ENCODE peak calls at places on chromosome 5, in four cellular contexts. One of them, this sample, is unnamed.

GRCh38 chr5:56148453-56148971 is 84.6 kb downstream of the ANKRD55 start:
- DNase-seq in CD8-positive, alpha-beta memory T cell: no peak
- DNase-seq in kidney epithelial cell: no peak
- DNase-seq in Peyer's patch: peak; percentile 65
- DNase-seq in this sample: no peak

GRCh38 chr5:72228957-72229356 is 91.1 kb downstream of the MRPS27 start:
- DNase-seq in CD8-positive, alpha-beta memory T cell: no peak
- DNase-seq in kidney epithelial cell: no peak
- DNase-seq in Peyer's patch: no peak
- DNase-seq in this sample: no peak

GRCh38 chr5:180294401-180294800 is 2.5 kb upstream of the MAPK9 start:
- DNase-seq in CD8-positive, alpha-beta memory T cell: no peak
- DNase-seq in kidney epithelial cell: no peak
- DNase-seq in Peyer's patch: no peak
- DNase-seq in this sample: no peak

GRCh38 chr5:83523926-83524325 is 52.4 kb downstream of the VCAN start:
- DNase-seq in CD8-positive, alpha-beta memory T cell: no peak
- DNase-seq in kidney epithelial cell: no peak
- DNase-seq in Peyer's patch: no peak
- DNase-seq in this sample: no peak

GRCh38 chr5:82413302-82414042 is 135.3 kb upstream of the RPS23 start:
- DNase-seq in CD8-positive, alpha-beta memory T cell: no peak
- DNase-seq in kidney epithelial cell: no peak
- DNase-seq in Peyer's patch: no peak
- DNase-seq in this sample: no peak

GRCh38 chr5:137078171-137078665 is 420.9 kb downstream of the SPOCK1 start:
- DNase-seq in CD8-positive, alpha-beta memory T cell: no peak
- DNase-seq in kidney epithelial cell: peak; percentile 68
- DNase-seq in Peyer's patch: no peak
- DNase-seq in this sample: no peak

GRCh38 chr5:110925398-110925797 is 146.1 kb upstream of the TSLP start:
- DNase-seq in CD8-positive, alpha-beta memory T cell: no peak
- DNase-seq in kidney epithelial cell: no peak
- DNase-seq in Peyer's patch: no peak
- DNase-seq in this sample: no peak

GRCh38 chr5:61055434-61056006 is 106.7 kb downstream of the SMIM15 start:
- DNase-seq in CD8-positive, alpha-beta memory T cell: no peak
- DNase-seq in kidney epithelial cell: peak; percentile 25
- DNase-seq in Peyer's patch: no peak
- DNase-seq in this sample: no peak

GRCh38 chr5:159098285-159099048 is 1.2 kb downstream of the EBF1 start:
- DNase-seq in CD8-positive, alpha-beta memory T cell: no peak
- DNase-seq in kidney epithelial cell: no peak
- DNase-seq in Peyer's patch: no peak
- DNase-seq in this sample: no peak

GRCh38 chr5:10583663-10584572 is 20.0 kb downstream of the ANKRD33B start:
- DNase-seq in CD8-positive, alpha-beta memory T cell: no peak
- DNase-seq in kidney epithelial cell: no peak
- DNase-seq in Peyer's patch: no peak
- DNase-seq in this sample: no peak

GRCh38 chr5:141477169-141477568 is 1.4 kb downstream of the PCDHGC3 start:
- DNase-seq in CD8-positive, alpha-beta memory T cell: no peak
- DNase-seq in kidney epithelial cell: no peak
- DNase-seq in Peyer's patch: no peak
- DNase-seq in this sample: no peak
- H3K4me3 ChIP-seq in CD8-positive, alpha-beta memory T cell: peak overlapping the region; percentile 39
- H3K4me3 ChIP-seq in kidney epithelial cell: peak overlapping the region; percentile 50
- H3K4me3 ChIP-seq in Peyer's patch: peak overlapping the region; percentile 47
- H3K4me3 ChIP-seq in this sample: peak overlapping the region; percentile 83

GRCh38 chr5:64763948-64764503 is 4.5 kb downstream of the SREK1IP1 start:
- DNase-seq in CD8-positive, alpha-beta memory T cell: no peak
- DNase-seq in kidney epithelial cell: no peak
- DNase-seq in Peyer's patch: no peak
- DNase-seq in this sample: no peak
- H3K36me3 ChIP-seq in CD8-positive, alpha-beta memory T cell: no peaks in the 10 kb centered on the region
- H3K36me3 ChIP-seq in kidney epithelial cell: peaks cover 2% of the 10 kb centered on the region
- H3K36me3 ChIP-seq in Peyer's patch: no peaks in the 10 kb centered on the region
- H3K36me3 ChIP-seq in this sample: no peaks in the 10 kb centered on the region

DNA sequence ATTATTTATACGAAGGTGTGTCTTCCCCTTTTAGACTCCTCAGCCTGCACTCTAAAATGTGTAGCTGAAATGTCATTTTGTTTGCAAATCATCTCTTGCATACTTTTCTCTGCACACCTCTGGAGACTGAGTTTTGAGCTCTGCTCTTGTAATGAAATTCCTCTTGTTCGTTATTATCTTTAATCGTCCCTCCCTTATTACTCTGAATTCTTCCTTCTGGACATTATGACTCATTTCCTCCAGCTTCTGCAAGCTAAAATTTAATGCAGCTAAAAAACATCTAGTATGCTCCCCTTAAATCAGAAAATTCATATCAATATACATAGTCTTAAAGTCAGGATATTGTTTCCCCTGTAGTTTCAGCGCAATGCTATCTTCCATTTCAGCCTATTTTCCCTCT is 13.5 kb downstream of the ISL1 start:
- DNase-seq in CD8-positive, alpha-beta memory T cell: no peak
- DNase-seq in kidney epithelial cell: no peak
- DNase-seq in Peyer's patch: no peak
- DNase-seq in this sample: no peak
- H3K27me3 ChIP-seq in CD8-positive, alpha-beta memory T cell: no peaks in the 10 kb centered on the region
- H3K27me3 ChIP-seq in kidney epithelial cell: peaks cover 50% of the 10 kb centered on the region
- H3K27me3 ChIP-seq in Peyer's patch: peaks cover 12% of the 10 kb centered on the region
- H3K27me3 ChIP-seq in this sample: peaks cover 4% of the 10 kb centered on the region

GRCh38 chr5:157383151-157383810 is 76.7 kb upstream of the NIPAL4 start:
- DNase-seq in CD8-positive, alpha-beta memory T cell: no peak
- DNase-seq in kidney epithelial cell: no peak
- DNase-seq in Peyer's patch: no peak
- DNase-seq in this sample: no peak
- H3K4me3 ChIP-seq in CD8-positive, alpha-beta memory T cell: no peak overlapping the region
- H3K4me3 ChIP-seq in kidney epithelial cell: no peak overlapping the region
- H3K4me3 ChIP-seq in Peyer's patch: no peak overlapping the region
- H3K4me3 ChIP-seq in this sample: peak overlapping the region; percentile 70

DNA sequence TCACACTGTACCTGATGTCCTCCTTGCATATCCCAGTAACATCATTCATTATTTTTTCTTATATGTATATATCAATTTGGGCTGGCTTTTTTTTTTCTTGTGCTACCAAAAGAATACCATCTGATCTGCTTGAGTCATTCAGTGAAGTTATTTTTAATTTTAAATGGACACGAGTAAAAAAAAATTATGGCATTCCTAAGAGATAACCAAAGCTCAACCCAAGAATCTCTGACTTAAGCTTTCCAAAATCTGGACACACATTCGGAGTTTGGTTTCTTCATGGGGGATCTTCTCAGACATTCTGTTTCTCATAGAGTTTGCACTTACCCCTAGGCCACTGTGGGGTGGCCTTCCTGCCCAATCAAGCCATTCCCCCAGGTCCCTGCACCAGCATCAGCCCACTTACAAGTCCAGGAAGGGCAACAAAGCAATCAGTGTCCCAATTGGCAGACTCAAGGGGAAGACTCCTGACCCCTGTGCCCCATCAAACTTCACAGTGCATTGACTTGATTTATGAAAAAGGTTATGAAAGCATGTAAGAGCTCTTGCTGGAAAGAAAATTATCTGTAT is 49.2 kb upstream of the SPDL1 start:
- DNase-seq in CD8-positive, alpha-beta memory T cell: no peak
- DNase-seq in kidney epithelial cell: no peak
- DNase-seq in Peyer's patch: no peak
- DNase-seq in this sample: no peak
- H3K36me3 ChIP-seq in CD8-positive, alpha-beta memory T cell: no peaks in the 10 kb centered on the region
- H3K36me3 ChIP-seq in kidney epithelial cell: no peaks in the 10 kb centered on the region
- H3K36me3 ChIP-seq in Peyer's patch: no peaks in the 10 kb centered on the region
- H3K36me3 ChIP-seq in this sample: no peaks in the 10 kb centered on the region

This sample was measured in thoracic aorta.